ENCODE peak calls at places on chromosomes 2 and 18, in seven cellular contexts. One of them, this sample, is unnamed.

GRCh38 chr2:218400930-218401833 is 1.5 kb downstream of the CTDSP1 start:
- DNase-seq in mammary epithelial cell: no peak
- DNase-seq in foreskin fibroblast: peak
- DNase-seq in astrocyte: no peak
- DNase-seq in astrocyte of the spinal cord: no peak
- DNase-seq in transverse colon: peak
- DNase-seq in left ventricle myocardium inferior: peak
- DNase-seq in this sample: no peak

GRCh38 chr2:199459286-199460100 is 1.8 kb upstream of the SATB2 start:
- DNase-seq in mammary epithelial cell: peak
- DNase-seq in foreskin fibroblast: peak
- DNase-seq in astrocyte: peak
- DNase-seq in astrocyte of the spinal cord: peak
- DNase-seq in transverse colon: peak
- DNase-seq in left ventricle myocardium inferior: peak
- DNase-seq in this sample: peak

GRCh38 chr2:73892631-73893329 is at the start of gene ACTG2:
- DNase-seq in mammary epithelial cell: no peak
- DNase-seq in foreskin fibroblast: peak
- DNase-seq in astrocyte: peak
- DNase-seq in astrocyte of the spinal cord: peak
- DNase-seq in transverse colon: peak
- DNase-seq in left ventricle myocardium inferior: no peak
- DNase-seq in this sample: no peak

GRCh38 chr2:156526950-156527636 is 90.9 kb downstream of the GPD2 start:
- DNase-seq in mammary epithelial cell: no peak
- DNase-seq in foreskin fibroblast: no peak
- DNase-seq in astrocyte: no peak
- DNase-seq in astrocyte of the spinal cord: no peak
- DNase-seq in transverse colon: no peak
- DNase-seq in left ventricle myocardium inferior: no peak
- DNase-seq in this sample: no peak

GRCh38 chr2:164302786-164303185 is 318.5 kb downstream of the GRB14 start:
- DNase-seq in mammary epithelial cell: no peak
- DNase-seq in foreskin fibroblast: no peak
- DNase-seq in astrocyte: no peak
- DNase-seq in astrocyte of the spinal cord: no peak
- DNase-seq in transverse colon: no peak
- DNase-seq in left ventricle myocardium inferior: no peak
- DNase-seq in this sample: no peak

GRCh38 chr2:144711546-144712276 is 191.8 kb upstream of the ZEB2 start:
- DNase-seq in mammary epithelial cell: no peak
- DNase-seq in foreskin fibroblast: no peak
- DNase-seq in astrocyte: no peak
- DNase-seq in astrocyte of the spinal cord: no peak
- DNase-seq in transverse colon: no peak
- DNase-seq in left ventricle myocardium inferior: no peak
- DNase-seq in this sample: no peak

GRCh38 chr2:149662556-149662955 is 75.0 kb upstream of the MMADHC start:
- DNase-seq in mammary epithelial cell: peak
- DNase-seq in foreskin fibroblast: no peak
- DNase-seq in astrocyte: no peak
- DNase-seq in astrocyte of the spinal cord: no peak
- DNase-seq in transverse colon: no peak
- DNase-seq in left ventricle myocardium inferior: no peak
- DNase-seq in this sample: no peak

GRCh38 chr2:148507970-148508369 is 136.6 kb upstream of the EPC2 start:
- DNase-seq in mammary epithelial cell: no peak
- DNase-seq in foreskin fibroblast: no peak
- DNase-seq in astrocyte: no peak
- DNase-seq in astrocyte of the spinal cord: no peak
- DNase-seq in transverse colon: no peak
- DNase-seq in left ventricle myocardium inferior: no peak
- DNase-seq in this sample: no peak

GRCh38 chr2:164458801-164459200 is 162.5 kb downstream of the GRB14 start:
- DNase-seq in mammary epithelial cell: no peak
- DNase-seq in foreskin fibroblast: no peak
- DNase-seq in astrocyte: no peak
- DNase-seq in astrocyte of the spinal cord: no peak
- DNase-seq in transverse colon: no peak
- DNase-seq in left ventricle myocardium inferior: no peak
- DNase-seq in this sample: no peak

GRCh38 chr2:176844461-176844860 is 368.1 kb upstream of the HNRNPA3 start:
- DNase-seq in mammary epithelial cell: no peak
- DNase-seq in foreskin fibroblast: no peak
- DNase-seq in astrocyte: no peak
- DNase-seq in astrocyte of the spinal cord: no peak
- DNase-seq in transverse colon: no peak
- DNase-seq in left ventricle myocardium inferior: no peak
- DNase-seq in this sample: no peak

GRCh38 chr2:160984426-160985077 is 175.7 kb upstream of the TANK start:
- DNase-seq in mammary epithelial cell: no peak
- DNase-seq in foreskin fibroblast: no peak
- DNase-seq in astrocyte: no peak
- DNase-seq in astrocyte of the spinal cord: no peak
- DNase-seq in transverse colon: no peak
- DNase-seq in left ventricle myocardium inferior: peak
- DNase-seq in this sample: no peak

GRCh38 chr2:233857511-233858118 is 3.3 kb upstream of the HJURP start:
- DNase-seq in mammary epithelial cell: peak
- DNase-seq in foreskin fibroblast: no peak
- DNase-seq in astrocyte: no peak
- DNase-seq in astrocyte of the spinal cord: no peak
- DNase-seq in transverse colon: peak
- DNase-seq in left ventricle myocardium inferior: no peak
- DNase-seq in this sample: no peak

GRCh38 chr18:35306588-35307250 is 16.7 kb upstream of the ZSCAN30 start:
- DNase-seq in mammary epithelial cell: no peak
- DNase-seq in foreskin fibroblast: no peak
- DNase-seq in astrocyte: no peak
- DNase-seq in astrocyte of the spinal cord: peak
- DNase-seq in transverse colon: no peak
- DNase-seq in left ventricle myocardium inferior: no peak
- DNase-seq in this sample: no peak

GRCh38 chr18:11655605-11655932 is 33.5 kb upstream of the GNAL start:
- DNase-seq in mammary epithelial cell: no peak
- DNase-seq in foreskin fibroblast: no peak
- DNase-seq in astrocyte: no peak
- DNase-seq in astrocyte of the spinal cord: no peak
- DNase-seq in transverse colon: no peak
- DNase-seq in left ventricle myocardium inferior: no peak
- DNase-seq in this sample: no peak

GRCh38 chr2:160674076-160674630 is 180.5 kb upstream of the RBMS1 start:
- DNase-seq in mammary epithelial cell: peak
- DNase-seq in foreskin fibroblast: no peak
- DNase-seq in astrocyte: peak
- DNase-seq in astrocyte of the spinal cord: peak
- DNase-seq in transverse colon: no peak
- DNase-seq in left ventricle myocardium inferior: no peak
- DNase-seq in this sample: no peak

GRCh38 chr2:20146401-20146800 is 78.5 kb downstream of the SDC1 start:
- DNase-seq in mammary epithelial cell: no peak
- DNase-seq in foreskin fibroblast: no peak
- DNase-seq in astrocyte: peak
- DNase-seq in astrocyte of the spinal cord: no peak
- DNase-seq in transverse colon: no peak
- DNase-seq in left ventricle myocardium inferior: no peak
- DNase-seq in this sample: no peak

GRCh38 chr18:55100817-55101457 is 141.7 kb upstream of the CCDC68 start:
- DNase-seq in mammary epithelial cell: peak
- DNase-seq in foreskin fibroblast: peak
- DNase-seq in astrocyte: peak
- DNase-seq in astrocyte of the spinal cord: peak
- DNase-seq in transverse colon: no peak
- DNase-seq in left ventricle myocardium inferior: no peak
- DNase-seq in this sample: no peak

GRCh38 chr2:46985512-46985911 is 69.9 kb upstream of the MCFD2 start:
- DNase-seq in mammary epithelial cell: peak
- DNase-seq in foreskin fibroblast: peak
- DNase-seq in astrocyte: peak
- DNase-seq in astrocyte of the spinal cord: no peak
- DNase-seq in transverse colon: no peak
- DNase-seq in left ventricle myocardium inferior: no peak
- DNase-seq in this sample: no peak

GRCh38 chr2:60267122-60267521 is 286.3 kb downstream of the BCL11A start:
- DNase-seq in mammary epithelial cell: no peak
- DNase-seq in foreskin fibroblast: no peak
- DNase-seq in astrocyte: no peak
- DNase-seq in astrocyte of the spinal cord: no peak
- DNase-seq in transverse colon: no peak
- DNase-seq in left ventricle myocardium inferior: peak
- DNase-seq in this sample: no peak

GRCh38 chr2:72917875-72918660 is 749 bp downstream of the EMX1 start:
- DNase-seq in mammary epithelial cell: no peak
- DNase-seq in foreskin fibroblast: peak
- DNase-seq in astrocyte: no peak
- DNase-seq in astrocyte of the spinal cord: no peak
- DNase-seq in transverse colon: no peak
- DNase-seq in left ventricle myocardium inferior: no peak
- DNase-seq in this sample: no peak

GRCh38 chr2:149313512-149313972 is 16.8 kb upstream of the LYPD6 start:
- DNase-seq in mammary epithelial cell: peak
- DNase-seq in foreskin fibroblast: peak
- DNase-seq in astrocyte: peak
- DNase-seq in astrocyte of the spinal cord: peak
- DNase-seq in transverse colon: peak
- DNase-seq in left ventricle myocardium inferior: no peak
- DNase-seq in this sample: peak

GRCh38 chr2:139790807-139791206 is 1010.6 kb upstream of the NXPH2 start:
- DNase-seq in mammary epithelial cell: peak
- DNase-seq in foreskin fibroblast: peak
- DNase-seq in astrocyte: peak
- DNase-seq in astrocyte of the spinal cord: peak
- DNase-seq in transverse colon: no peak
- DNase-seq in left ventricle myocardium inferior: no peak
- DNase-seq in this sample: no peak
- TF ChIP-seq CTCF in mammary epithelial cell: peak
- TF ChIP-seq CTCF in foreskin fibroblast: no peak
- TF ChIP-seq CTCF in astrocyte: peak
- TF ChIP-seq CTCF in astrocyte of the spinal cord: no peak
- TF ChIP-seq CTCF in transverse colon: no peak
- TF ChIP-seq CTCF in left ventricle myocardium inferior: peak
- TF ChIP-seq CTCF in this sample: peak

GRCh38 chr18:10266236-10266585 is 188.2 kb upstream of the APCDD1 start:
- DNase-seq in mammary epithelial cell: no peak
- DNase-seq in foreskin fibroblast: no peak
- DNase-seq in astrocyte: no peak
- DNase-seq in astrocyte of the spinal cord: no peak
- DNase-seq in transverse colon: no peak
- DNase-seq in left ventricle myocardium inferior: no peak
- DNase-seq in this sample: no peak

GRCh38 chr18:10271481-10271880 is 183.0 kb upstream of the APCDD1 start:
- DNase-seq in mammary epithelial cell: no peak
- DNase-seq in foreskin fibroblast: peak
- DNase-seq in astrocyte: no peak
- DNase-seq in astrocyte of the spinal cord: no peak
- DNase-seq in transverse colon: no peak
- DNase-seq in left ventricle myocardium inferior: no peak
- DNase-seq in this sample: no peak

GRCh38 chr18:10265560-10266235 is 188.7 kb upstream of the APCDD1 start:
- DNase-seq in mammary epithelial cell: no peak
- DNase-seq in foreskin fibroblast: peak
- DNase-seq in astrocyte: peak
- DNase-seq in astrocyte of the spinal cord: no peak
- DNase-seq in transverse colon: no peak
- DNase-seq in left ventricle myocardium inferior: no peak
- DNase-seq in this sample: no peak

GRCh38 chr18:10270160-10270571 is 184.3 kb upstream of the APCDD1 start:
- DNase-seq in mammary epithelial cell: no peak
- DNase-seq in foreskin fibroblast: peak
- DNase-seq in astrocyte: peak
- DNase-seq in astrocyte of the spinal cord: peak
- DNase-seq in transverse colon: no peak
- DNase-seq in left ventricle myocardium inferior: peak
- DNase-seq in this sample: no peak

GRCh38 chr18:10269226-10269625 is 185.2 kb upstream of the APCDD1 start:
- DNase-seq in mammary epithelial cell: no peak
- DNase-seq in foreskin fibroblast: no peak
- DNase-seq in astrocyte: no peak
- DNase-seq in astrocyte of the spinal cord: no peak
- DNase-seq in transverse colon: no peak
- DNase-seq in left ventricle myocardium inferior: no peak
- DNase-seq in this sample: no peak
- TF ChIP-seq CTCF in mammary epithelial cell: no peak
- TF ChIP-seq CTCF in foreskin fibroblast: no peak
- TF ChIP-seq CTCF in astrocyte: no peak
- TF ChIP-seq CTCF in astrocyte of the spinal cord: no peak
- TF ChIP-seq CTCF in transverse colon: no peak
- TF ChIP-seq CTCF in left ventricle myocardium inferior: no peak
- TF ChIP-seq CTCF in this sample: no peak

GRCh38 chr2:240639566-240639965 is 14.3 kb downstream of the GPR35 start:
- DNase-seq in mammary epithelial cell: no peak
- DNase-seq in foreskin fibroblast: no peak
- DNase-seq in astrocyte: no peak
- DNase-seq in astrocyte of the spinal cord: no peak
- DNase-seq in transverse colon: no peak
- DNase-seq in left ventricle myocardium inferior: peak
- DNase-seq in this sample: no peak

GRCh38 chr2:240638517-240639160 is 13.4 kb downstream of the GPR35 start:
- DNase-seq in mammary epithelial cell: no peak
- DNase-seq in foreskin fibroblast: peak
- DNase-seq in astrocyte: no peak
- DNase-seq in astrocyte of the spinal cord: no peak
- DNase-seq in transverse colon: no peak
- DNase-seq in left ventricle myocardium inferior: peak
- DNase-seq in this sample: no peak

GRCh38 chr2:240642806-240643092 is 17.5 kb downstream of the GPR35 start:
- DNase-seq in mammary epithelial cell: no peak
- DNase-seq in foreskin fibroblast: no peak
- DNase-seq in astrocyte: no peak
- DNase-seq in astrocyte of the spinal cord: no peak
- DNase-seq in transverse colon: no peak
- DNase-seq in left ventricle myocardium inferior: no peak
- DNase-seq in this sample: no peak

GRCh38 chr2:240642061-240642805 is 17.0 kb downstream of the GPR35 start:
- DNase-seq in mammary epithelial cell: no peak
- DNase-seq in foreskin fibroblast: no peak
- DNase-seq in astrocyte: no peak
- DNase-seq in astrocyte of the spinal cord: no peak
- DNase-seq in transverse colon: no peak
- DNase-seq in left ventricle myocardium inferior: peak
- DNase-seq in this sample: no peak

DNA sequence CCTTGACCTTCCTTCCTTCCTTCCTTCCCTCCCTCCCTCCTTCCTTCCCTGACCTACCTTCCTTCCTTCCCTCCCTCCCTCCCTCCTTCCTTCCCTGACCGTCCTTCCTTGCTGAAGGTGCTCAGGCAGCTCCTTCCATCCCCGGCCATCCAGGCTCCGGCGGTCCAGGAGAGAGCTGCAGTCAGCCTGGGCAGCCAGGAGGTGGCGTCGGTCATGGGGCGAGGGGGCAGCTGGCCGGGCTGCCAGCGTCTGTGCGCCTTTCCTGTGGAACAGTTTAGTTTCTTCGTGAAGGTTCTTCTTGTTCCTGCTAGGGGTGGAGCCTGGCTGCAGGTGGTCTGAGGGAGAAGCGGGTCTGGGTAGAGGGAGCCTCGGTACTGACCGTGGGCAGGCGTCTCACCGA is 15.7 kb downstream of the GPR35 start:
- DNase-seq in mammary epithelial cell: peak
- DNase-seq in foreskin fibroblast: peak
- DNase-seq in astrocyte: no peak
- DNase-seq in astrocyte of the spinal cord: no peak
- DNase-seq in transverse colon: peak
- DNase-seq in left ventricle myocardium inferior: peak
- DNase-seq in this sample: peak
- TF ChIP-seq CTCF in mammary epithelial cell: peak
- TF ChIP-seq CTCF in foreskin fibroblast: peak
- TF ChIP-seq CTCF in astrocyte: no peak
- TF ChIP-seq CTCF in astrocyte of the spinal cord: peak
- TF ChIP-seq CTCF in transverse colon: peak
- TF ChIP-seq CTCF in left ventricle myocardium inferior: peak
- TF ChIP-seq CTCF in this sample: peak

GRCh38 chr2:121124330-121124729 is 160.7 kb downstream of the TFCP2L1 start:
- DNase-seq in mammary epithelial cell: no peak
- DNase-seq in foreskin fibroblast: no peak
- DNase-seq in astrocyte: no peak
- DNase-seq in astrocyte of the spinal cord: no peak
- DNase-seq in transverse colon: no peak
- DNase-seq in left ventricle myocardium inferior: no peak
- DNase-seq in this sample: no peak
- TF ChIP-seq CTCF in mammary epithelial cell: no peak
- TF ChIP-seq CTCF in foreskin fibroblast: no peak
- TF ChIP-seq CTCF in astrocyte: no peak
- TF ChIP-seq CTCF in astrocyte of the spinal cord: no peak
- TF ChIP-seq CTCF in transverse colon: no peak
- TF ChIP-seq CTCF in left ventricle myocardium inferior: no peak
- TF ChIP-seq CTCF in this sample: no peak

This sample was measured in neural crest cell.